ENCODE peak calls at places on chromosome 18, in eight cellular contexts. M is NT2/D1, W is kidney glomerular epithelial cell, G is NCI-H2227 treated with DMSO at 0.1 percent for 48 hours, F is NCI-H510A treated with DMSO at 0.1 percent for 48 hours, Y is colonic mucosa, S is HuH-7, E is type B pancreatic cell. L is an unnamed sample.

GRCh38 chr18:50947899-50948298 is 19.9 kb upstream of the ELAC1 start:
- DNase-seq in M (no peak), W (no peak), G (no peak), F (no peak), Y (no peak), S (no peak), E (no peak), L (no peak)

GRCh38 chr18:36756262-36756661 is 72.5 kb downstream of the TPGS2 start:
- DNase-seq in M (no peak), W (no peak), G (no peak), F (no peak), Y (no peak), S (no peak), E (no peak), L (no peak)

GRCh38 chr18:50573679-50574078 is 13.8 kb downstream of the MAPK4 start:
- DNase-seq in M (no peak), W (no peak), G (no peak), F (no peak), Y (no peak), S (no peak), E (no peak), L (no peak)

GRCh38 chr18:2571200-2572143 is at the start of the genes METTL4 and NDC80:
- DNase-seq in M (peak; percentile 70), W (peak; percentile 93), G (peak; percentile 98), F (peak; percentile 74), Y (peak; percentile 89), S (peak; percentile 66), E (peak; percentile 89), L (peak; percentile 52)

GRCh38 chr18:23380001-23380550 is 73.0 kb upstream of the RIOK3 start:
- DNase-seq in M (no peak), W (peak; percentile 97), G (no peak), F (peak; percentile 6), Y (no peak), S (no peak), E (no peak), L (no peak)

GRCh38 chr18:59685501-59685900 is 11.7 kb downstream of the CCBE1 start:
- DNase-seq in M (no peak), W (no peak), G (no peak), F (no peak), Y (no peak), S (no peak), E (no peak), L (no peak)

GRCh38 chr18:39604836-39605235 is 2039.2 kb upstream of the CELF4 start:
- DNase-seq in M (no peak), W (no peak), G (no peak), F (no peak), Y (no peak), S (no peak), E (no peak), L (no peak)

GRCh38 chr18:8711736-8712135 is 6.4 kb downstream of the MTCL1 start:
- DNase-seq in M (no peak), W (no peak), G (no peak), F (no peak), Y (no peak), S (no peak), E (no peak), L (no peak)

GRCh38 chr18:79853303-79853992 is 55.7 kb downstream of the KCNG2 start:
- DNase-seq in M (no peak), W (no peak), G (no peak), F (no peak), Y (peak; percentile 8), S (no peak), E (peak; percentile 66), L (no peak)

GRCh38 chr18:44715245-44715644 is 34.6 kb downstream of the SETBP1 start:
- DNase-seq in M (no peak), W (peak; percentile 74), G (peak; percentile 19), F (no peak), Y (no peak), S (no peak), E (no peak), L (no peak)

GRCh38 chr18:6249788-6250187 is 164.9 kb downstream of the L3MBTL4 start:
- DNase-seq in M (no peak), W (no peak), G (no peak), F (no peak), Y (no peak), S (no peak), E (no peak), L (no peak)

GRCh38 chr18:64094210-64094609 is 54.7 kb downstream of the LINC00305 start:
- DNase-seq in M (no peak), W (no peak), G (no peak), F (no peak), Y (no peak), S (no peak), E (no peak), L (no peak)

L was measured in GOT3.